ENCODE peak calls at places on chromosomes 11 and 22, in six cellular contexts. T is heart right ventricle, U is epithelial cell of proximal tubule, P is AG10803, R is transverse colon, M is lower leg skin. C is an unnamed sample.

GRCh38 chr22:17851754-17852153 is 77.5 kb upstream of the BID start:
- DNase-seq in P (no peak), U (no peak), R (no peak), M (no peak), T (peak; percentile 81), C (no peak)

GRCh38 chr11:83628622-83629347 is 342.6 kb upstream of the CCDC90B start:
- DNase-seq in U (no peak), R (no peak), P (no peak), T (no peak), M (no peak), C (no peak)

GRCh38 chr11:79173615-79174014 is 267.2 kb downstream of the TENM4 start:
- DNase-seq in T (peak; percentile 36), P (peak; percentile 89), M (no peak), U (no peak), R (no peak), C (peak; percentile 70)

GRCh38 chr22:35409783-35410662 is 10.1 kb downstream of the MCM5 start:
- DNase-seq in U (no peak), T (peak; percentile 17), M (no peak), P (no peak), R (peak; percentile 52), C (no peak)

GRCh38 chr22:30565341-30565740 is 9.1 kb downstream of the GAL3ST1 start:
- DNase-seq in U (no peak), P (peak; percentile 35), T (no peak), R (no peak), M (no peak), C (peak; percentile 57)

GRCh38 chr11:103326070-103326794 is 217.0 kb downstream of the DYNC2H1 start:
- DNase-seq in U (peak; percentile 53), T (peak; percentile 42), M (peak; percentile 51), R (peak; percentile 9), P (peak; percentile 95), C (peak; percentile 87)

GRCh38 chr11:86230921-86231320 is 13.6 kb upstream of the EED start:
- DNase-seq in M (no peak), R (no peak), U (no peak), T (no peak), P (no peak), C (no peak)

GRCh38 chr11:122742350-122742749 is 86.8 kb downstream of the UBASH3B start:
- DNase-seq in U (no peak), P (no peak), T (no peak), M (no peak), R (no peak), C (peak; percentile 66)

GRCh38 chr22:29018293-29019189 is 43.1 kb downstream of the C22orf31 start:
- DNase-seq in T (no peak), P (no peak), M (no peak), R (no peak), U (no peak), C (no peak)

GRCh38 chr11:103894673-103895072 is 141.8 kb upstream of the DDI1 start:
- DNase-seq in M (no peak), P (no peak), T (no peak), U (no peak), R (no peak), C (no peak)

GRCh38 chr11:20464566-20464965 is 77.0 kb downstream of the PRMT3 start:
- DNase-seq in P (no peak), R (no peak), M (no peak), U (no peak), T (no peak), C (no peak)

DNA sequence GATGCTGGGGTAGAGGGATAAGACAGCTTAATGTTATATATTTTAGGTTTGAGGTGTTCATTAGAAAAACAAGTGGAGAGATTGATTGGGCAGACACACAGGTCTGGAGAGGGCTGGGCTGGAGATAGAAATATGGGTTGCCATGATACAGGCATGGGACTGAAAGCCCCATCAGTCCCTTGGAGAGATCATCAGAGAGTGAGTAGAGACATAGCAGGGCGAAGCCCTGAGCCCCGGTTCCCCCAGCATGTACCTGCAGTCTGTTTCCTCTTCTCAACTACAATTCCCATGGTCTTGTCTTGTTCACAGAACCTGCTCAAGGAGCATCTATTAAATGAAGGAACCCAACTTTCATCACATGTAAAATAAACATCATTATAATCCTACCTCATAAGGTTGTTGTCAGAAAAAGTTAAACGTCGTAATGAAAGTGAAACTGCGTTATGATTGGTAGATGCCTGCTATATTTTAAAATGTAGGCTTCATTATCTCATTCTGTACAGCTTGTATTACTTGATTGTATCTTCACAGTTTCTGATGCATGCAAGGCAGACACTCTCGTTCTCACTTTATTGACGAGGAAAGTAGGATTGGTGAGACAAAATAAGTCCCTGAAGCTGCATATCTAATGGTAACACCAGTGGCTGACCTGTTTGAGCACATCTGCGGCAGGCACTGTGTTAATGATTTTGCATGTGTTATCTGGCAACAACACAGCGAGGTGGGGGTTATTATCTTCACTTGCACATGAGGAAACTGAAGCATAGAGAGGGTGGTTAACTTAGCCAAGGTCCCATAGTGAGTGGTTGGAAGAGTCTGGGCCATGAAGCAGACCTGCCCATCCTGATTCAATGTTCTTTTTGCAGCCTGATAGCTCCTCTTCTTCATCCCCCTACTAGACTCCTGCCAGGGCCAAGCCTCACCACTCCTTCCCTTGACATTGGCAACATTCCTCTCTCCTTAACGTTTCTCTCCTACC is 63.5 kb downstream of the ENDOD1 start:
- DNase-seq in P (no peak), U (no peak), T (no peak), M (no peak), R (no peak), C (no peak)
- H3K4me3 ChIP-seq in P (no peak overlapping the region), U (no peak overlapping the region), T (peak overlapping the region; percentile 31), M (no peak overlapping the region), R (no peak overlapping the region), C (no peak overlapping the region)

DNA sequence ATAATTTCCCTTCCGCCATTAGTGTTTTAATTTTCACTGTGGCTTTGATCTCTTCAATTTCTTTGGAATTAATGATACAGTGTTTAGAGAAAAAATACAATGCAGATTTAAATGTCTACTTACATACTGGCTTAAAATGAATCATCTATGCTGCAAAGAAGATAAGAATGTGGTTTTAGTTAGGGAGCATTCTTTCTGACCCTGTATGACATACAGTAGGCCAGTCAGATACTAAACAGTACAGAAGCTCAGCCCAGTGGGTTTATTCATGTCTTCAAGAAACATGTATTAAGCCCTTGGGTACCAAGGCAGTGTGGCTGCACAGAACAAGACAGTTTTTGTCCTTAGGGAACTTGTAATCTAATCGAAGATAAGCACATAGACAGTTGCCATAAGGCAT is 268.8 kb downstream of the DDX10 start:
- DNase-seq in T (no peak), U (no peak), R (no peak), P (peak; percentile 50), M (no peak), C (peak; percentile 69)
- H3K4me3 ChIP-seq in T (no peak overlapping the region), U (no peak overlapping the region), R (no peak overlapping the region), P (no peak overlapping the region), M (no peak overlapping the region), C (no peak overlapping the region)

DNA sequence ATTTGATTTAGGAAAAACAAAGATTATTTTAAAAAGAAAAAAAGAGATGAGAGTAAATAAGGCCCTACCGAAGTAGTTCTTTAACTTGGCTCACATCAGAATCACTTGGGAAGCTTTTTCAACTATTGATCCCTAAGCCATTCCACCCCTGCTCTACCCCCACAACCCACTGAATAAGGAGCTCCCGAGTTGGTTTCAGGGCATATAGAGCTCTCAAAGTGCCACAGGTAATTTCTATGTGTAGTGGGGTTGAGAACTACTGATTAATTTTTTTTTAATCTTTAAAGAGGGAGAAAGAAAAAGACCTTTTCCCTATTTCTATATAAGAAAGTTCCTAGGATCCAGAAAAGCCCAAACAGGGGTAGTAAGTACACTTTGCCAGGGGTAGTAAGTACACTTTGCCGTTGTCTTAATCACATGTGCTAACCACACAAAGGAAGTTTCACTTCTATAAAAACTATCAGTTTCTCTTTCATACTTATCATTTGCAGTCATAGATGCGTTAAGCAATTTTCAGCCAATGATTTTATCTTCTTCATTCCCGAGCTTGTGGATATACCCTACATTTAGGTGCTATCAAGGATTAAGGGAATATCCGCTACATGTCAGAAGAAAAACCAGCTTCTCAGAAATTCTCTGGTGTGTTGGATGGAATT is 108.4 kb upstream of the ZC3H12C start:
- DNase-seq in U (no peak), R (no peak), T (no peak), M (no peak), P (no peak), C (peak; percentile 9)
- H3K4me3 ChIP-seq in U (no peak overlapping the region), R (no peak overlapping the region), T (no peak overlapping the region), M (no peak overlapping the region), P (no peak overlapping the region), C (no peak overlapping the region)

GRCh38 chr22:20926243-20926642 is 9.0 kb downstream of the CRKL start:
- DNase-seq in M (no peak), P (no peak), R (no peak), U (no peak), T (no peak), C (no peak)
- H3K4me3 ChIP-seq in M (no peak overlapping the region), P (no peak overlapping the region), R (no peak overlapping the region), U (no peak overlapping the region), T (no peak overlapping the region), C (no peak overlapping the region)

GRCh38 chr11:128549256-128549944 is 38.0 kb downstream of the ETS1 start:
- DNase-seq in T (peak; percentile 93), M (no peak), P (no peak), U (no peak), R (peak; percentile 31), C (peak; percentile 60)
- H3K4me3 ChIP-seq in T (peak overlapping the region; percentile 61), M (no peak overlapping the region), P (peak overlapping the region; percentile 55), U (peak overlapping the region; percentile 60), R (peak overlapping the region; percentile 33), C (peak overlapping the region; percentile 46)

GRCh38 chr22:37626144-37626543 is 13.3 kb upstream of the SH3BP1 start:
- DNase-seq in R (peak; percentile 68), M (peak; percentile 62), T (peak; percentile 62), U (no peak), P (peak; percentile 57), C (peak; percentile 54)
- H3K4me3 ChIP-seq in R (no peak overlapping the region), M (no peak overlapping the region), T (no peak overlapping the region), U (no peak overlapping the region), P (no peak overlapping the region), C (no peak overlapping the region)

GRCh38 chr22:24339452-24339747 is 68.8 kb downstream of the SPECC1L start:
- DNase-seq in U (no peak), T (no peak), P (no peak), M (no peak), R (no peak), C (no peak)
- H3K4me3 ChIP-seq in U (no peak overlapping the region), T (no peak overlapping the region), P (no peak overlapping the region), M (no peak overlapping the region), R (no peak overlapping the region), C (no peak overlapping the region)

DNA sequence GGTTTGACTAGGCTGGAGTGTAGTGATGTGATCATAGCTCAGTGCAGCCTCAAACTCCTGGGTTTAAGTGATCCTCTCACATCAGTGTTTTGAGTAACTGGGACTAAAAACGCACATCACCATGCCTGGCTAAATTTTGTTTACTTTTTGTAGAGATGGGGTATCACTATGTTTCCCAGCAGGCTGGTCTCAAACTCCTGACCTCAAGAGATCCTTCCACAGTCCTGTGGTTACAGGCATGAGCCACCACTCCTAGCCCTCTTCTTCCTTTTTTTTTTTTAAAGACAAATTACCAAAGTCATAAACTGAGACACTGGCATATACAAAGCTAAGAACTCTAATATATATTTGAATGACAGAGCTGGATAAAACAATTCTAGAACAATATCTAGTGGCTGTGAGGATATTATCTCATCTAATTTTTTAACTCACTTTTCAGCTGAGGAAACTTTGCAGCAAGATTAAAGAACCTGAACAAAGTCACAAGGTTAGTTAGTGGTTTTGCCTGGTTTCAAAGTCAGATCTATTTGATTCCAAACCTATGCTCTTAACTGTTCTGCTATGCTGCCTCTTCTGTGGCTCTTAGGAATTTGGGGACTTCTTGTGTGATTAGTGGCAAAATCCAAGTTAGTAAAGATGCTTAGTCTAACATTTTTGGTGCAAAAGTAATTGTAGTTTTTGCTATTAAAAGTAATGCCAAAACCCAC is 95.3 kb upstream of the RAG2 start:
- DNase-seq in U (no peak), M (no peak), P (no peak), R (no peak), T (no peak), C (no peak)
- H3K4me3 ChIP-seq in U (no peak overlapping the region), M (no peak overlapping the region), P (no peak overlapping the region), R (no peak overlapping the region), T (no peak overlapping the region), C (no peak overlapping the region)

C was measured in fibroblast of villous mesenchyme.